ENCODE peak calls at places on chromosomes 11 and 22, in four cellular contexts. E is H1, F is keratinocyte, B is HepG2. J is an unnamed sample.
A peak's percentile ranks its signal among the peaks of the same experiment; 100 is the strongest.

GRCh38 chr11:47489395-47489755 is 40.4 kb upstream of the RAPSN start:
- DNase-seq in E (no peak), F (no peak), B (no peak), J (no peak)

GRCh38 chr11:73159981-73160777 is 18.1 kb upstream of the FCHSD2 start:
- DNase-seq in E (no peak), F (no peak), B (no peak), J (no peak)

GRCh38 chr22:37167176-37167980 is 17.7 kb upstream of the IL2RB start:
- DNase-seq in E (no peak), F (no peak), B (no peak), J (no peak)

GRCh38 chr11:110972640-110973039 is 260.4 kb upstream of the ARHGAP20 start:
- DNase-seq in E (no peak), F (no peak), B (no peak), J (no peak)

GRCh38 chr11:2737876-2738275 is 38.1 kb upstream of the KCNQ1OT1 start:
- DNase-seq in E (no peak), F (no peak), B (no peak), J (no peak)

GRCh38 chr22:49961601-49962011 is 1.0 kb downstream of the PIM3 start:
- DNase-seq in E (no peak), F (no peak), B (no peak), J (no peak)

GRCh38 chr11:111001091-111001430 is 244.5 kb upstream of the POU2AF2 start:
- DNase-seq in E (no peak), F (no peak), B (no peak), J (no peak)

GRCh38 chr11:47242596-47243192 is 5.9 kb downstream of the ACP2 start:
- DNase-seq in E (no peak), F (no peak), B (no peak), J (no peak)

GRCh38 chr11:11977206-11977938 is 31.1 kb downstream of the DKK3 start:
- DNase-seq in E (peak; percentile 47), F (no peak), B (no peak), J (no peak)

GRCh38 chr11:1131033-1131911 is 26.5 kb upstream of the MUC5AC start:
- DNase-seq in E (no peak), F (no peak), B (no peak), J (no peak)

GRCh38 chr11:101003468-101003867 is 126.1 kb downstream of the PGR start:
- DNase-seq in E (no peak), F (no peak), B (peak; percentile 9), J (no peak)

GRCh38 chr11:15472405-15472799 is 357.7 kb downstream of the INSC start:
- DNase-seq in E (no peak), F (no peak), B (no peak), J (no peak)

GRCh38 chr11:32434387-32435151 is 770 bp downstream of the WT1 start:
- DNase-seq in E (peak; percentile 86), F (no peak), B (peak; percentile 5), J (no peak)

GRCh38 chr11:124788521-124788920 is 11.7 kb downstream of the MSANTD2 start:
- DNase-seq in E (no peak), F (no peak), B (no peak), J (no peak)

GRCh38 chr11:103067118-103067517 is 24.8 kb downstream of the DCUN1D5 start:
- DNase-seq in E (no peak), F (no peak), B (no peak), J (no peak)

GRCh38 chr11:2466869-2467694 is 22.3 kb downstream of the KCNQ1 start:
- DNase-seq in E (no peak), F (no peak), B (no peak), J (peak; percentile 85)

GRCh38 chr11:67404515-67405195 is 772 bp downstream of the TBC1D10C start:
- DNase-seq in E (no peak), F (no peak), B (no peak), J (no peak)

GRCh38 chr11:279966-280761 is 2.0 kb downstream of the NLRP6 start:
- DNase-seq in E (peak; percentile 49), F (no peak), B (no peak), J (no peak)

GRCh38 chr11:114987171-114987760 is 308.9 kb downstream of the NXPE2 start:
- DNase-seq in E (no peak), F (peak; percentile 41), B (no peak), J (no peak)

GRCh38 chr11:35282226-35282882 is 137.0 kb downstream of the SLC1A2 start:
- DNase-seq in E (no peak), F (no peak), B (no peak), J (no peak)

GRCh38 chr11:121356357-121356756 is 63.8 kb downstream of the SC5D start:
- DNase-seq in E (no peak), F (no peak), B (no peak), J (no peak)

GRCh38 chr11:61775106-61775505 is 17.3 kb downstream of the TMEM258 start:
- DNase-seq in E (no peak), F (no peak), B (no peak), J (no peak)

GRCh38 chr11:1502971-1503707 is 16.6 kb upstream of the MOB2 start:
- DNase-seq in E (no peak), F (no peak), B (no peak), J (no peak)

GRCh38 chr11:131904756-131905155 is 534.3 kb downstream of the NTM start:
- DNase-seq in E (peak; percentile 58), F (no peak), B (no peak), J (no peak)

GRCh38 chr11:991034-991433 is 45.5 kb downstream of the MUC6 start:
- DNase-seq in E (no peak), F (no peak), B (no peak), J (no peak)

GRCh38 chr11:59182457-59183151 is 10.7 kb downstream of the DTX4 start:
- DNase-seq in E (peak; percentile 79), F (no peak), B (peak; percentile 32), J (no peak)

GRCh38 chr11:130738618-130739017 is 177.7 kb downstream of the SNX19 start:
- DNase-seq in E (no peak), F (no peak), B (no peak), J (no peak)

GRCh38 chr11:134001596-134001995 is 44.8 kb upstream of the IGSF9B start:
- DNase-seq in E (no peak), F (no peak), B (no peak), J (no peak)

GRCh38 chr22:50105529-50106100 is 15.8 kb downstream of the MOV10L1 start:
- DNase-seq in E (no peak), F (no peak), B (no peak), J (peak; percentile 91)

DNA sequence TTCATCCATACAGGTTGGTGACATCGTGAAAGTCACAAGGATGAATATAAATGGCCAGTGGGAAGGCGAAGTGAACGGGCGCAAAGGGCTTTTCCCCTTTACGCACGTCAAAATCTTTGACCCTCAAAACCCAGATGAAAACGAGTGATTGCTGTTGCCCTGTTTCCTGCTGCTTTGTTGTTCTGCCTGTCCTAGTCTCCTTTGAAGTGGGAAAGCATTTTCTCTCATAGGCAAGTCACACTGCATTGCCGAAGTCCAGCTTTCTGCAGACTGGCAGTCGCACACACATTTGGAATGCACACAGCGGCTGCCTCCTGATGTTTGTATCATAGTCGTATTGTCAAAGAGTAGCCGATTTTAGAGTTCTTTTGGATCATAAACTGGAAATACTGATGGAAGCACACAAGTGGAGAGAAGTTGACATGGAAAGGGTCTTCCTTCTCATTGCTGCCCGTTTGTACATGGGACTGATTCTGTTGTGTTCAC is 17.3 kb upstream of the AIFM3 start:
- DNase-seq in E (no peak), F (no peak), B (peak; percentile 92), J (no peak)
- H4K20me1 ChIP-seq in E (peaks cover 27% of the 10 kb centered on the region), F (peaks cover 4% of the 10 kb centered on the region), B (peaks cover 42% of the 10 kb centered on the region), J (peaks cover 49% of the 10 kb centered on the region)

GRCh38 chr22:38202437-38203089 is 769 bp downstream of the MAFF start:
- DNase-seq in E (peak; percentile 74), F (no peak), B (peak; percentile 50), J (peak; percentile 53)

GRCh38 chr22:38203090-38203810 is 1.5 kb downstream of the MAFF start:
- DNase-seq in E (peak; percentile 73), F (no peak), B (peak; percentile 46), J (peak; percentile 71)

GRCh38 chr22:38204784-38205183 is 3.0 kb downstream of the MAFF start:
- DNase-seq in E (no peak), F (no peak), B (no peak), J (no peak)

GRCh38 chr22:38205261-38206128 is 3.7 kb downstream of the MAFF start:
- DNase-seq in E (no peak), F (no peak), B (no peak), J (no peak)

DNA sequence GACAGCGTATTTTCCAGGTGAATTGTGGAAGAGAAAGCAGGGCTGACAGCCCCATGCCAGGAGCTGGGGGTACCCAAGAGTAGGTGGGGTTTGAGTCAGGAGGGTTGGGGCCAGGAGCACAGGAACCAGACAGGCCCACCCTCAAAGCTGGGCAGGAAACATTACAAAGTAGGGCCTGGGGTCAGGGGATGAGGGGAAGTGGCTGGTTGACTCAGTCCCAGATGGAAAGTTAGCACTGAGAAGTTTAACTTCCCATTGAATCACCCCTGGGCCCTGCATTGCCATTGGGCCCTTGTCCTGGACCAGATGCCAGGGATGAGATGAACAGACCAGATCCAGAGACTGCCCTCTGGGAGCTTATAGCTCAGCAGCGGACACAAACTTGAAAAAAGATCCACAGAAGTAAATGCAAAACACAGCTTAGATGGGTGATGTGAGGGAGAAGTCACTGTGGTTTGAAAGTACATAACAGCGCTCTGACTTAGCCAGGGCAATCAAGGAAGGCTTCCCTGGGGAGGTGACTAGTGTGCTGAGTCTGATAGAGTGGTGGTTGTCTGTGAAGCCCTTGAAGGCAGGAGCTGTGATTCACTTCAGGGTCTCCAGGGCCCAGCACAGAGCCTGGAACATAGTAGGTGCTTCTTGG is 2.2 kb downstream of the MAFF start:
- DNase-seq in E (no peak), F (no peak), B (no peak), J (no peak)
- H4K20me1 ChIP-seq in E (peaks cover 7% of the 10 kb centered on the region), F (peaks cover 13% of the 10 kb centered on the region), B (peaks cover 55% of the 10 kb centered on the region), J (no peaks in the 10 kb centered on the region)

GRCh38 chr22:24554316-24555159 is at the start of gene GUCD1:
- DNase-seq in E (no peak), F (no peak), B (no peak), J (peak; percentile 52)

GRCh38 chr22:24559471-24559870 is 3.7 kb downstream of the SNRPD3 start:
- DNase-seq in E (no peak), F (no peak), B (no peak), J (no peak)

GRCh38 chr22:24553597-24554315 is 1.2 kb downstream of the GUCD1 start:
- DNase-seq in E (no peak), F (no peak), B (peak; percentile 25), J (peak; percentile 31)

GRCh38 chr22:24555160-24555495 is 190 bp upstream of the GUCD1 start:
- DNase-seq in E (peak; percentile 98), F (peak; percentile 94), B (peak; percentile 96), J (peak; percentile 99)

GRCh38 chr22:24555496-24556253 is at the start of gene SNRPD3:
- DNase-seq in E (peak; percentile 93), F (no peak), B (peak; percentile 86), J (peak; percentile 92)
- H4K20me1 ChIP-seq in E (peaks cover 11% of the 10 kb centered on the region), F (no peaks in the 10 kb centered on the region), B (peaks cover 16% of the 10 kb centered on the region), J (peaks cover 11% of the 10 kb centered on the region)

DNA sequence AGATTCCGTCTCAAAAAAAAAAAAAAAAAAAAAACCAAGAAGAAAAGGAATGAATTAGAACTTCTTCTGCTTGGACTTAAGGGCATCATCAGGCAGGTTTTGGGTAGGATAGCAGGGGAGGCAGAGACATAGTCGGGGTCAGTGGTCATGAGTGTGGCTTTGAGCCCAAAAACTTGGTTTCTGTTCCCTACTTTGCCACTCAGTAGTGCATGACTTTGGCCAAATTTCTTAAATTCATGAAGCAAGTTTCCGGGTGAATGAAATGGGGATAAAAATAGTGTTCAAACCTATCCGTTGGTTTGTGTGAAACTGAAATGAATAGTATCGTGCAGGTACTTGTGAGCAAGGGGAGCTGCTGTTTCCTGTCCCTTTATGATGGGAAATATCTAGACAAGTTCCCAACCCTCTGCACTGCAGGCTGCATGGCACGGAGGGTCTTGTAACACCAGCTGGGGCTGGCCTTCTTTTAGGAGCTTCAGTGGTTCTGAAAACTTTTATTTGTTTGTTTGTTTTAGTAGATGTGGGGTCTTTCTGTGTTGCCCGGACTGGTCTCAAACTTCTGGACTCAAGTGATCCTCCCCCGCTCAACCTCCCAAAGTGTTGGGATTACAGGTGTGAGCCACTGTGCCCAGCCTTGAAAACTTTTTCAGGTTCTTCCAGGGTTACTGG is 18.4 kb downstream of the NEAT1 start:
- DNase-seq in E (no peak), F (no peak), B (no peak), J (peak; percentile 89)
- H4K20me1 ChIP-seq in E (no peaks in the 10 kb centered on the region), F (peaks cover 32% of the 10 kb centered on the region), B (peaks cover 97% of the 10 kb centered on the region), J (peaks cover 15% of the 10 kb centered on the region)

J was measured in MM.1S.